ENCODE peak calls at places on chromosomes 5 and 9, in four cellular contexts. A is BE2C, Z is GM23248, N is GM12878. V is an unnamed sample.

GRCh38 chr5:90351101-90351500 is 58.5 kb downstream of the CETN3 start:
- DNase-seq in A (no peak), Z (no peak), N (no peak), V (no peak)

GRCh38 chr5:79236970-79237734 is 1.2 kb downstream of the JMY start:
- DNase-seq in A (peak), Z (peak), N (no peak), V (peak)

GRCh38 chr5:179233909-179234562 is 111.2 kb downstream of the ADAMTS2 start:
- DNase-seq in A (no peak), Z (no peak), N (no peak), V (peak)

GRCh38 chr9:106862946-106863740 is at the start of gene ZNF462:
- DNase-seq in A (peak), Z (peak), N (no peak), V (peak)

GRCh38 chr9:15401266-15401665 is 21.4 kb upstream of the SNAPC3 start:
- DNase-seq in A (no peak), Z (no peak), N (no peak), V (no peak)

GRCh38 chr9:98807811-98808195 is 333 bp downstream of the GALNT12 start:
- DNase-seq in A (no peak), Z (peak), N (no peak), V (no peak)

GRCh38 chr5:151178779-151179488 is 21.4 kb upstream of the ANXA6 start:
- DNase-seq in A (no peak), Z (no peak), N (no peak), V (no peak)

GRCh38 chr9:69919461-69920061 is 98.9 kb downstream of the CFAP95 start:
- DNase-seq in A (peak), Z (peak), N (no peak), V (no peak)

GRCh38 chr9:108816037-108816436 is 39.7 kb downstream of the ACTL7B start:
- DNase-seq in A (no peak), Z (no peak), N (no peak), V (no peak)

DNA sequence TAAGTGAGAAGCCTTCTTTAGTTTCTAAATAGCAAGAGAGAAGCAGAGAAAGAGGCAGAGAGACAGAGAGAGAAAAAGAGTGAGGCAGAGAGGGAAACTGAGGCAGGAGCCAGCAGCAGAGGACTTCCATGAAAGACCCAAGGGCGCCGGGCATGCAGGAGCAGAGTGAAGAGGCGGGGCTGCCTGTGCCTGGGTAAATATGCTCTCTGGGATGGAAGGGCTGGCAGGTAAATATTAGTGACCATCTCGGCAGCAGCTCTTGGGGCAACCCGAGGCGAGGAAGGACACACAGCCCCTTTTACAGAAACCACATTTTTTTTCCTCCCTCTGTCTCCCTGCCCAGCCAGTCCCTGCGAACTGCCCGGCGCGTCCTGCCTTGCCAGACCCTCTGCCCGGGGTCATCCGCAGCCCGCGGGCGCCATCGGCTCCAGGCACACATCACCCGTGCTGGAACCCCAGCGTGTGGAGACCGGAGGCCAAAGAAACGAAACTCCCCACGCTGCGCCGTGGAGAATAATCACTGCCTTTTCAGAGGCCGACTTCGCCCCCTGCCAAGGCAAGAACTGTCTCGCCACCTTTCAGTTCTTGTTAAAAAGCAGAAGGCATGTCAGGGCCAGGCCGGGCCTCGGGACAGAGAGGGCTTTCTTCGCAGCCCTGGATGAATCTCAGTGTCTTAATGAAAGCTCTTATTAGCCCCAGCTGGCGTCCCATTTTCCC is 61.3 kb downstream of the BOD1 start:
- DNase-seq in A (no peak), Z (peak), N (no peak), V (no peak)
- H3K4me3 ChIP-seq in A (peak), Z (no peak), N (no peak), V (no peak)

GRCh38 chr5:6631441-6631840 is 1.4 kb downstream of the NSUN2 start:
- DNase-seq in A (no peak), Z (peak), N (no peak), V (no peak)
- H3K4me3 ChIP-seq in A (peak), Z (peak), N (peak), V (peak)

DNA sequence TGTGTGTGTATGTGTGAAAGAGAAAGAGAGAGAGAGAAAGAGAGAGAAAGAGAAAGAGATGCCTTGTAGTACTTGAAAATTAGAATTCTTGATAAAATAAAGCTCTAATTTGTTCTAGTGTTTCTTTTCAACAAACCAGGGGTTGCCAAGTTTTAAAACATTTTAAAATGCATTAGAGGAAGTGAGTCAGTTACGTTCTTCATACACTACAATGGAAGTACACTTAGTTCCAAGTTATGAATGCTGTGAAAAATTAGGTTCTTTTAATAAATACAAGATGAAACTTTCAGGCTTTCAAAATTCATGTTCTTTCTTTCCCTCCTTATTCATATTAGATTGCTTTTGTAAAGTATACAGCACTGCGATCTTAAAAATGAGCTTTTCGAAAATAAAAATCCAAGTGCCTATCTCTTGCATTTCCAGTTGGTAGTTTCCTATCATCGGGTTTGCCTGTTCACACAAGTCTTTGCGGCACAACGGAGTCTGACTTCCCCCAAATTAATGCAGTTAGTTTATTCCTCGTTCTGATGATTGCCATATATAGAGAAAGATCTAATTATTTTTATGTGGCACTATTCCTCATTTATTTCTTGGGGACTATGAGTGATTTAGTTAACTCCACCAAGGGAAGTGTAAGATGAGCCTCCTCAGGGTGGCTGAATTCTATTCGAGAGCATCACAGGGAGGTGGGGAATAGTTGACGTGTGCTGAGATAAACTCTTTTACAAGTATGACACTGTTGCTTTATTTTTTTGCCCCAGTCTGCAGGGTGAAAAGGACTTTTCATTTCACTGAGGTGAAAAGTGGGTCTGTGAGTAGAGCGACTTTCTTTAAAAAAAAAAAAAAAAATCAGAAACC is 238.2 kb downstream of the CD180 start:
- DNase-seq in A (no peak), Z (peak), N (no peak), V (no peak)
- H3K4me3 ChIP-seq in A (no peak), Z (peak), N (no peak), V (peak)

DNA sequence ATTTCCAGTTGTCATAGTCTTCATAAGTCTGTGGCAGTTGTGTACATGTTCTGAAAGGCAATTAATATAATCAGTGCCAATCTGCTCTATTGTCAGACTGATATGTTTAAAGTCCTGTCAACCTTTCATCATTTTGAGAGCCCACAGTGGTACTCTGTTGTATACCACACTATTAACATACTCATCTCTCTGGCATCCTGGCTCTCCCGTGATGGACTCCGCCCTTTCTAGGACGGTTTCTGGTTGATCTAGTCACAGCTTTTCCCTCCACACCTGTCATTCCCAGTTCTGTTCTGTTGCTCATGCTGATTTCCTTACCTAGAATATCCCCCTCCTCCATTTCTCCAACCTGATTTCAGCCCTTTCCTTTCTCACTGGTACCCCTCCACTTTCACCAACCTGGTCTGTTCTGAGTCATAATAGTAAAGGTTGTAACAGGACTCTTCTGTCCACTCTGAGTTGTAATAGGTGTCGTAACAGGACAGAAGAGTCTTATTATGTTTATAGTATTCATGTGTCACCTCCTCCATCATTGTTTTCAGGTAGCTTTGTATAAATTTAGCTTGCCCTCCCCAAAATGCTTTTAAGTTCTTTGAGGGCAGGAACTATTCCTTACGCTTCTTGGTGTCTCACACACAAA is 4.1 kb downstream of the PTCD2 start:
- DNase-seq in A (no peak), Z (peak), N (no peak), V (no peak)
- H3K4me3 ChIP-seq in A (no peak), Z (no peak), N (no peak), V (no peak)

GRCh38 chr5:146336197-146336596 is 2.4 kb upstream of the POU4F3 start:
- DNase-seq in A (no peak), Z (no peak), N (no peak), V (no peak)

GRCh38 chr5:146339715-146340259 is 1.1 kb downstream of the POU4F3 start:
- DNase-seq in A (no peak), Z (no peak), N (no peak), V (no peak)

GRCh38 chr5:146337264-146337904 is 1.3 kb upstream of the POU4F3 start:
- DNase-seq in A (no peak), Z (no peak), N (no peak), V (no peak)

GRCh38 chr5:146338774-146339714 is at the start of gene POU4F3:
- DNase-seq in A (no peak), Z (no peak), N (no peak), V (peak)

GRCh38 chr5:146337928-146338327 is 711 bp upstream of the POU4F3 start:
- DNase-seq in A (no peak), Z (no peak), N (no peak), V (no peak)
- H3K4me3 ChIP-seq in A (no peak), Z (no peak), N (no peak), V (no peak)

GRCh38 chr9:104972242-104972866 is 44.4 kb upstream of the ABCA1 start:
- DNase-seq in A (no peak), Z (no peak), N (no peak), V (no peak)

GRCh38 chr9:104968025-104968982 is 40.3 kb upstream of the ABCA1 start:
- DNase-seq in A (peak), Z (peak), N (no peak), V (peak)

GRCh38 chr9:104971521-104971920 is 43.6 kb upstream of the ABCA1 start:
- DNase-seq in A (no peak), Z (no peak), N (no peak), V (no peak)

GRCh38 chr9:104970588-104970987 is 42.6 kb upstream of the ABCA1 start:
- DNase-seq in A (no peak), Z (peak), N (no peak), V (no peak)

GRCh38 chr9:104969116-104969515 is 41.2 kb upstream of the ABCA1 start:
- DNase-seq in A (no peak), Z (peak), N (no peak), V (no peak)
- H3K4me3 ChIP-seq in A (no peak), Z (peak), N (no peak), V (no peak)

GRCh38 chr5:67221487-67222242 is 25.1 kb upstream of the CD180 start:
- DNase-seq in A (no peak), Z (no peak), N (no peak), V (no peak)

DNA sequence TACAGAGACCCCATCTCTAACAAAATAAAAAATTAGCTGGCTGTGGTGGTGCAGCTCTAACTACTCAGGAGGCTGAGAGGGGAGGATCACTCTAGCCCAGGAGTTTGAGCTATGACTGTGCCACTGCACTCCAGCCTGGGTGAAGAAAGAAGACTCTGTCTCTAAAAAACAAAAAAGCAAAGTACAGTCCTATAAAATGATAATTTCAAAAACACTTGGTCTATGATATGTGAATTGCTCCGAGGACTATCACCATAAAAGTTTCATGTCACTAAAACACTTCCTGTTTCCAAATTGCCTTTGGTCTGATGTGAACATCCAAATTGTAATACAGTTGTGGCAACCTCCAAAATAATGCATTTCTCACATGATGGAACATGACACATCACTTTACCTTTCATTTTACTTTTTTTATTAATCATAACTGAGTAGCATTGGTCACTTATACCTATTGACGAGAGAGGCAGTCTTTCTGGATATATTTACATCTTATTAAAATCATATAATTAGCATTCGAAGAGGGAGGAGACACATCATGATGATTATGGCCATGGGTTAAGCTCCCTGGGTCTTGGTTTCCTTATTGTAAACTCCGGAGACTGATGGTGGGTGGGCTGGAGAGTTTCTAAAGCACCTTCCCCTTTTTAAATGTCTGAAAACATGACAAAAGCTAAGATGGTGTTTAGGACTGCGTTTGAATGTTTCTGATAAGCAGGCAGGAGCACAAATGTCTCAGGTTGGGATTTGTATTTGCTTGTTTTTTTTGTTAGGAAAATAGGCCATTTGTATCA is 25.8 kb upstream of the CD180 start:
- DNase-seq in A (no peak), Z (no peak), N (no peak), V (no peak)
- H3K4me3 ChIP-seq in A (no peak), Z (no peak), N (no peak), V (no peak)

V was measured in left lung.